ENCODE peak calls at places on chromosomes 11 and 22, in four cellular contexts. Y is SW 1271, K is GOT3, G is RCC 7860. N is an unnamed sample.

GRCh38 chr11:107707128-107707760 is 4.6 kb downstream of the SLN start:
- DNase-seq in Y (no peak), K (no peak), G (peak), N (no peak)

GRCh38 chr11:12777208-12777874 is 103.1 kb downstream of the TEAD1 start:
- DNase-seq in Y (no peak), K (no peak), G (no peak), N (no peak)

GRCh38 chr11:112537846-112538330 is 277.2 kb upstream of the PLET1 start:
- DNase-seq in Y (no peak), K (no peak), G (no peak), N (no peak)

GRCh38 chr22:24737582-24737981 is 36.9 kb downstream of the PIWIL3 start:
- DNase-seq in Y (no peak), K (no peak), G (no peak), N (no peak)

GRCh38 chr22:28148816-28149465 is 229.9 kb upstream of the PITPNB start:
- DNase-seq in Y (no peak), K (no peak), G (no peak), N (no peak)

GRCh38 chr11:94129505-94130335 is 1.1 kb downstream of the PANX1 start:
- DNase-seq in Y (no peak), K (no peak), G (no peak), N (no peak)

GRCh38 chr11:128058580-128059208 is 528.7 kb downstream of the ETS1 start:
- DNase-seq in Y (no peak), K (no peak), G (no peak), N (no peak)

GRCh38 chr11:15819679-15820286 is 536.6 kb downstream of the SOX6 start:
- DNase-seq in Y (no peak), K (no peak), G (no peak), N (no peak)

GRCh38 chr11:115385211-115385610 is 119.0 kb downstream of the CADM1 start:
- DNase-seq in Y (no peak), K (no peak), G (no peak), N (no peak)

GRCh38 chr22:49880281-49880680 is 26.6 kb downstream of the ZBED4 start:
- DNase-seq in Y (no peak), K (no peak), G (no peak), N (no peak)

GRCh38 chr11:77732143-77732542 is 88.4 kb downstream of the RSF1 start:
- DNase-seq in Y (no peak), K (no peak), G (no peak), N (no peak)

GRCh38 chr22:36052505-36052941 is 23.9 kb upstream of the RBFOX2 start:
- DNase-seq in Y (peak), K (no peak), G (peak), N (no peak)

GRCh38 chr11:68045900-68046299 is 7.1 kb downstream of the TCIRG1 start:
- DNase-seq in Y (no peak), K (no peak), G (no peak), N (no peak)

N was measured in T1000.